ENCODE peak calls at places on chromosomes 4 and X, in six cellular contexts. W is H9, P is hepatocyte, I is mesendoderm, Z is neural progenitor cell, N is IMR-90. L is an unnamed sample.

GRCh38 chr4:165394275-165394674 is 15.5 kb downstream of the CPE start:
- DNase-seq in W (no peak), P (no peak), I (no peak), Z (no peak), N (peak), L (peak)

GRCh38 chrX:40154229-40154852 is 56.6 kb upstream of the BCOR start:
- DNase-seq in W (peak), P (peak), I (peak), Z (peak), N (no peak), L (no peak)

GRCh38 chrX:84729809-84730208 is 227.6 kb upstream of the HDX start:
- DNase-seq in W (peak), P (peak), I (peak), Z (peak), N (peak), L (peak)

GRCh38 chr4:106201373-106201772 is 114.6 kb downstream of the TBCK start:
- DNase-seq in W (no peak), P (peak), I (peak), Z (peak), N (peak), L (peak)

GRCh38 chr4:157045507-157046127 is 30.3 kb upstream of the GLRB start:
- DNase-seq in W (peak), P (peak), I (peak), Z (peak), N (peak), L (peak)

GRCh38 chr4:72568959-72569718 is at the start of gene ADAMTS3:
- DNase-seq in W (peak), P (peak), I (peak), Z (peak), N (peak), L (peak)

GRCh38 chr4:173835863-173836262 is 305.8 kb upstream of the HAND2 start:
- DNase-seq in W (peak), P (peak), I (peak), Z (peak), N (peak), L (peak)

GRCh38 chr4:185587444-185588161 is 52.3 kb upstream of the PDLIM3 start:
- DNase-seq in W (peak), P (no peak), I (peak), Z (peak), N (peak), L (peak)

GRCh38 chr4:127416092-127416491 is 216.7 kb upstream of the INTU start:
- DNase-seq in W (no peak), P (no peak), I (no peak), Z (no peak), N (no peak), L (no peak)
- H3K27ac ChIP-seq in W (no peak), P (no peak), I (no peak), Z (no peak), N (no peak), L (no peak)

GRCh38 chrX:139113682-139114081 is 402.2 kb upstream of the FGF13 start:
- DNase-seq in W (no peak), P (no peak), I (no peak), Z (no peak), N (no peak), L (no peak)
- H3K4me2 ChIP-seq in W (no peak), P (no peak), I (no peak), Z (no peak), N (no peak), L (no peak)

DNA sequence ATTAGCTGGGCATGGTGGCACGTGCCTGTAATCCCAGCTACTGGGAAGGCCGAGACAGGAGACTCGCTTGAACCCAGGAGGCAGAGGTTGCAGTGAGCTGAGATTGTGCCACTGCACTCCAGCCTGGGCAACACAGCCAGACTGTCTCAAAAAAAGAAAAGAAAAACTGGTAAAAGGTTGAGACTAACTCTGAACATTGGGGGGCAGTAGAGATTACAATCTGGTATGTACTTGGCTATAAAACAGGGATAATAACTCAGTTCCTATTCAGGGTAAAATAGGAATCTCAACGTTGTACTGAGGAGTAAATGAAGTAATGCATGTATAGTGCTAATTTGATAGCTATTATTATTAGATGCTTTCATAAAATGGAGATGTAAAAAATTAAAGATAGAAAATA is 12.5 kb upstream of the KLF8 start:
- DNase-seq in W (no peak), P (no peak), I (peak), Z (peak), N (no peak), L (peak)
- H3K27ac ChIP-seq in W (no peak), P (no peak), I (no peak), Z (no peak), N (no peak), L (no peak)

GRCh38 chr4:128191115-128191897 is 96.3 kb downstream of the PGRMC2 start:
- DNase-seq in W (peak), P (peak), I (peak), Z (peak), N (peak), L (peak)
- H3K4me2 ChIP-seq in W (no peak), P (no peak), I (no peak), Z (no peak), N (peak), L (no peak)

GRCh38 chrX:56817179-56817578 is 88.1 kb downstream of the NBDY start:
- DNase-seq in W (no peak), P (no peak), I (no peak), Z (no peak), N (no peak), L (no peak)

GRCh38 chrX:56812515-56813105 is 83.6 kb downstream of the NBDY start:
- DNase-seq in W (no peak), P (no peak), I (no peak), Z (no peak), N (no peak), L (no peak)

GRCh38 chrX:56813318-56813837 is 84.3 kb downstream of the NBDY start:
- DNase-seq in W (peak), P (no peak), I (peak), Z (no peak), N (peak), L (peak)

DNA sequence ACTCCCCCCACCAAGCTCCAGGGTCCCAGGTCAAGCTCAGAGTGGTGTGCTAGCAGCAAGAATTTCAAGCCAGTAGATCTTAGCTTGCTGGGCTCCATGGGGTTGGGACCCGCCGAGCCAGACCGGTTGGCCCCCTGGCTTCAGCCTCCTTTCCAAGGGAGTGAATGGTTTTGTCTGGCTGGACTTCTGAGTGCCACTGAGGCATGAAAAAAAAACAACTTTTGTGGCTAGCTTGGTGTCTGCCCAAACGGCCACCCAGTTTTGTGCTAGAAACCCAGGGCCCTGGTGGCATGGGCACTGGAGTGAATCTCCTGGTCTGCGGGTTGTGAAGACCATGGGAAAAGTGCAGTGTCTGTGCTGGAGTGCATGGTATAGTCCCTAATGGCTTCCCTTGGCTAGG is 82.6 kb downstream of the NBDY start:
- DNase-seq in W (no peak), P (no peak), I (no peak), Z (no peak), N (no peak), L (no peak)
- H3K27ac ChIP-seq in W (no peak), P (no peak), I (no peak), Z (no peak), N (no peak), L (no peak)

L was measured in fibroblast of lung.